ENCODE peak calls at places on chromosomes 4 and X, in ten cellular contexts. Z is GM12891, W is K562, G is suprapubic skin, A is HepG2, P is endothelial cell of umbilical vein, D is GM12892, Y is GM12878, M is stomach, B is transverse colon. K is an unnamed sample.

GRCh38 chr4:153169811-153170210 is 34.4 kb upstream of the TRIM2 start:
- DNase-seq in Z (no peak), M (no peak), W (no peak), A (no peak), P (no peak), G (no peak), B (no peak), D (no peak), Y (no peak), K (no peak)

GRCh38 chrX:2892816-2893215 is 36.3 kb downstream of the ARSD start:
- DNase-seq in M (no peak), W (no peak), A (no peak), Z (no peak), D (no peak), B (no peak), P (no peak), G (no peak), Y (no peak), K (no peak)

GRCh38 chr4:121360496-121360895 is 20.3 kb downstream of the QRFPR start:
- DNase-seq in A (no peak), B (no peak), Z (no peak), W (no peak), G (no peak), D (no peak), P (no peak), M (no peak), Y (no peak), K (no peak)

GRCh38 chr4:137309424-137309823 is 222.9 kb downstream of the PCDH18 start:
- DNase-seq in B (no peak), W (no peak), A (no peak), P (no peak), G (no peak), M (no peak), Y (no peak), Z (no peak), D (no peak), K (no peak)

GRCh38 chrX:41733939-41734338 is 10.0 kb downstream of the GPR82 start:
- DNase-seq in D (peak), G (no peak), B (no peak), W (no peak), M (no peak), Z (peak), Y (peak), P (no peak), A (no peak), K (no peak)

GRCh38 chrX:54799046-54799445 is 991 bp upstream of the ITIH6 start:
- DNase-seq in W (no peak), Y (no peak), B (no peak), M (no peak), Z (no peak), A (no peak), D (no peak), G (no peak), P (no peak), K (peak)

GRCh38 chr4:7224001-7224400 is 31.7 kb downstream of the SORCS2 start:
- DNase-seq in B (no peak), Y (no peak), G (no peak), Z (no peak), W (no peak), P (no peak), D (no peak), A (no peak), M (no peak), K (no peak)

GRCh38 chr4:41913509-41913908 is 21.7 kb upstream of the TMEM33 start:
- DNase-seq in D (no peak), B (no peak), P (no peak), A (no peak), Y (no peak), W (no peak), M (no peak), G (no peak), Z (no peak), K (no peak)

GRCh38 chr4:35250771-35251170 is 993.5 kb downstream of the ARAP2 start:
- DNase-seq in W (no peak), Z (no peak), G (no peak), Y (no peak), M (no peak), D (no peak), B (no peak), A (no peak), P (no peak), K (no peak)

GRCh38 chr4:162952232-162952631 is 214.5 kb downstream of the NAF1 start:
- DNase-seq in W (no peak), P (no peak), Z (no peak), M (no peak), A (no peak), G (no peak), B (no peak), D (no peak), Y (no peak), K (no peak)

GRCh38 chrX:100687546-100687945 is 43.5 kb downstream of the SRPX2 start:
- DNase-seq in A (no peak), M (no peak), W (no peak), P (no peak), B (no peak), G (no peak), Y (no peak), Z (no peak), D (peak), K (no peak)

GRCh38 chrX:67543818-67544217 is at the start of gene AR:
- DNase-seq in A (no peak), P (peak), B (peak), Y (no peak), W (no peak), D (no peak), G (peak), M (peak), Z (no peak), K (no peak)

GRCh38 chrX:107700317-107700774 is 72.0 kb downstream of the PRPS1 start:
- DNase-seq in P (no peak), M (no peak), G (peak), Z (no peak), A (no peak), D (no peak), W (no peak), B (no peak), Y (no peak), K (no peak)

GRCh38 chrX:19744231-19744630 is 143.2 kb downstream of the SH3KBP1 start:
- DNase-seq in B (no peak), G (no peak), D (no peak), M (no peak), Y (no peak), W (no peak), Z (no peak), A (peak), P (no peak), K (no peak)

GRCh38 chr4:123418486-123418931 is 21.9 kb downstream of the SPRY1 start:
- DNase-seq in A (peak), Z (no peak), M (peak), W (no peak), P (peak), G (no peak), Y (no peak), D (no peak), B (no peak), K (no peak)

GRCh38 chr4:3313139-3313538 is 20.3 kb downstream of the RGS12 start:
- DNase-seq in P (no peak), Z (no peak), A (no peak), D (no peak), B (no peak), M (no peak), G (peak), W (no peak), Y (no peak), K (no peak)

GRCh38 chrX:134695999-134696398 is 37.7 kb upstream of the PLAC1 start:
- DNase-seq in B (no peak), Y (no peak), P (peak), M (no peak), A (no peak), W (no peak), G (no peak), Z (no peak), D (no peak), K (no peak)

GRCh38 chr4:5883916-5884315 is 9.0 kb downstream of the CRMP1 start:
- DNase-seq in Z (no peak), B (no peak), Y (no peak), M (no peak), W (no peak), D (no peak), G (no peak), P (no peak), A (no peak), K (no peak)

GRCh38 chr4:5568931-5569330 is 139.4 kb downstream of the EVC2 start:
- DNase-seq in M (no peak), D (no peak), G (no peak), P (no peak), Z (no peak), A (no peak), B (no peak), Y (no peak), W (no peak), K (peak)

GRCh38 chrX:153474718-153475117 is 4.3 kb upstream of the HAUS7 start:
- DNase-seq in P (peak), Z (no peak), G (no peak), B (peak), M (peak), W (peak), A (no peak), Y (no peak), D (no peak), K (no peak)

GRCh38 chr4:32488690-32489089 is 1768.5 kb downstream of the PCDH7 start:
- DNase-seq in Z (no peak), A (no peak), D (no peak), Y (no peak), P (no peak), G (no peak), B (no peak), W (no peak), M (no peak), K (no peak)

GRCh38 chr4:150094676-150095075 is 16.4 kb downstream of the DCLK2 start:
- DNase-seq in Y (no peak), M (no peak), W (no peak), A (no peak), D (no peak), B (no peak), Z (no peak), G (no peak), P (no peak), K (no peak)

GRCh38 chr4:158186815-158187214 is 14.0 kb upstream of the GASK1B start:
- DNase-seq in W (no peak), Y (no peak), A (no peak), D (no peak), M (no peak), Z (no peak), B (no peak), G (no peak), P (no peak), K (no peak)

GRCh38 chrX:49214996-49215526 is 15.1 kb upstream of the SYP start:
- DNase-seq in G (no peak), Z (no peak), M (no peak), Y (no peak), P (no peak), B (no peak), D (no peak), A (no peak), W (no peak), K (no peak)

GRCh38 chrX:2423899-2424298 is 76.9 kb downstream of the DHRSX start:
- DNase-seq in D (no peak), P (no peak), Z (no peak), M (no peak), A (no peak), G (no peak), B (no peak), Y (no peak), W (no peak), K (no peak)

GRCh38 chr4:139808381-139809206 is 143.0 kb downstream of the MGST2 start:
- DNase-seq in Y (no peak), M (no peak), P (peak), A (peak), G (no peak), Z (no peak), D (no peak), B (no peak), W (no peak), K (no peak)

GRCh38 chr4:183097251-183098079 is 1.6 kb upstream of the WWC2 start:
- DNase-seq in D (no peak), A (no peak), M (no peak), W (no peak), P (no peak), B (peak), Y (no peak), Z (no peak), G (peak), K (no peak)

GRCh38 chr4:52600275-52600674 is 58.8 kb downstream of the USP46 start:
- DNase-seq in P (no peak), W (no peak), B (no peak), D (no peak), M (peak), Y (no peak), A (no peak), Z (no peak), G (no peak), K (no peak)

GRCh38 chr4:127870688-127871087 is 10.0 kb upstream of the PLK4 start:
- DNase-seq in W (peak), P (peak), A (no peak), B (no peak), M (no peak), Z (no peak), Y (no peak), G (no peak), D (no peak), K (no peak)

GRCh38 chrX:120350458-120351138 is 11.3 kb upstream of the ATP1B4 start:
- DNase-seq in M (no peak), P (no peak), B (no peak), G (no peak), W (no peak), D (no peak), A (no peak), Y (no peak), Z (no peak), K (no peak)

GRCh38 chr4:38804654-38805295 is at the start of gene TLR1:
- DNase-seq in B (no peak), Z (no peak), P (peak), A (peak), G (no peak), W (peak), D (no peak), Y (peak), M (no peak), K (no peak)

GRCh38 chrX:41561045-41561444 is 113.9 kb downstream of the NYX start:
- DNase-seq in B (no peak), W (peak), A (no peak), M (no peak), P (peak), Y (peak), G (no peak), Z (peak), D (peak), K (no peak)

GRCh38 chr4:156963419-156963818 is 8.2 kb downstream of the PDGFC start:
- DNase-seq in A (no peak), P (no peak), M (no peak), B (no peak), Z (no peak), D (no peak), G (no peak), Y (no peak), W (no peak), K (no peak)

GRCh38 chrX:113001836-113002235 is 161.2 kb upstream of the AMOT start:
- DNase-seq in D (no peak), Y (no peak), G (no peak), W (no peak), B (no peak), M (no peak), P (no peak), Z (no peak), A (no peak), K (no peak)

GRCh38 chr4:94126669-94127068 is 81.0 kb upstream of the SMARCAD1 start:
- DNase-seq in Y (no peak), M (no peak), W (no peak), Z (no peak), A (peak), P (no peak), D (no peak), G (no peak), B (no peak), K (no peak)

DNA sequence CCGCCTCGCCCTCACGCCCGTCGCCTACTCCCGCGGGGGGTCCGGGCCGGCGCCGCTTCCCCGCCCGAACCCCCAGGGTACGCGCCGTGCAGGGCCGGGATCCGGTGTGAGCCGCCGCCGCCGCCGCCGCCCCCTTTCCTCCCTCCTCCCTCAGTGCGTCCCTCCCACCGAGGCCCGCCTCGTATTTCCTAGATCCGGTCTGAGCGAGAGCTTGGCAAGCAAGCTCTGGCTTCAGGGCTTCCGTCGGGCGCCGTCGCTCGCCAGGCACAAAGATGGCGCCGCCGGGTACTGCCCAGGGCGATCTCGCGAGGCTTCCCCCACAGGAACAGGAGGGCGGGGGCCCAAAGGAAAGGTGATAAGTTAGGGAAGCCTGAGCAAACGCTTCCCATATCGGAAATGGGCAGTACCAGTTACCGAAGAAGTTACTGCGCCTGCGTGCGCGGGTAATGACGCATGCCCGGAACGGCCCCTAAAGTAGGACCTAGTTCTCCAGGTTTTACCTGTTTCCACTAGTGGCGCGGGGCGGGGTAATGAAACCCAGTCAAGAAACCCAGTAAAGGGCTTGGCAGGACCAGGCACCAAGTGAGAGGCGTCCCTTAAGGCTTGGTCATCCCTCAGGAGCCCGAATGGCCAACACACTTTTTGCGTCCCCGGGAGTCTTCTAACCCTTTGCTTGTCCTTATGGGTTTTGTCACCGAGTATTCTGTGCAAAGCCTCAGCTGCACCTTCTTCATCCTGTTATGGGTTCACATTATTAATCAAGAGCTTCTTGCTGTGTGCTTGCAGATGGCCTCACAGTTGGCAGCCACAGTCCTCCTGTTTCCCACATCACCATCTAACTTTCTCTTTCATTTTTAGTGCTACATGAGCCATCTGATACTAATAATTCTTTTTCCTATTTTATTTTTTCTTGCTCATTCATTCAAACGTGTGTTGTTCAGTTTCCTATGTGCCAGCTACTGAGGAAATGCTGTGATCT is at the start of gene TAB3:
- DNase-seq in A (peak), W (peak), Y (peak), P (peak), B (peak), Z (peak), G (peak), M (peak), D (peak), K (peak)
- TF ChIP-seq POLR2A in A (peak), W (peak), Y (peak), P (peak), B (peak), Z (no peak), G (peak), M (no peak), D (no peak), K (no peak)

DNA sequence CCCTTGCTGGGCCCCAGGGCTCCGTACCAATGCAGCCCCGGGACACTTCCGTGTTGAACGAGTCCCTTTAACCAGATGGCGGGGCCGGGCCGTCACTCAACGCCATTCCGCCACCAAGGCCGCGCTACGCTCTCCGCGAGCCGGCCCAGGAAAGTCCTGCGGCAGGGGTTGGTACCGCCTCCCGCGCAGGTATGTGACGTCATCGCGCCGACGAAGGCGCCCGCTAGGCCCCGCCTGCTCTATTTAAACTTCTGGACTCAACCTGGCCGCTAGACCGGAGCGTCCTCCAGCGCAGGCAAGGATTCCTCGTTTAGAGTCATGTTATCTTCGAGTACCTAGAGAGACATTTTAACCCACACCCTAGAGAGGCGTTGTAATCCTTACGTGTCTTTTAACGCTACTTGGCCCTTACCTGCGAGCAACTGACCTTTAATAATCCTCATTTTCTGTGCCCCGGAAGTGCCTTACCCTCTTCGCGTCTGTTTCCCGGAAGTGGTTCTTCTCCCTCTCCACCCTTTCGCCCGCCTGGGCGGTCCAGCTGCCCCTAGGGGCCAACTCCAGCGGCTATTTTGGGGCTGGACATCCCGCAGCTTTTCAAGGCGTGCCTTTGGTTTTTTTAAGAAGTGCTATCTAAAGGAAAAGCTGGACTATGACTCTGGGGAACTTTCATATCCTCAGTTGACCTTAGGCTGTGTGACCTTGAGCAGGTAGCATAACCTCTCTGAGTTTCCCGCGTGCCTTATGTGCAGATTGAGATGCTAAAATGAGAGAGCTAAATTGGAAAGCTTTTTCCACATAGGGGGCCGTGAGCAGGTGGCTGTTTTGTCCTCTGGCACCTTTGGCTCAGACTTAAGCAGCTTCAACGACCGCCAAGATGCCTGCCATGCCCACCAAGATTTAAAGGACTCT is at the start of gene PNPLA4:
- DNase-seq in Z (peak), G (peak), M (peak), A (peak), B (peak), D (peak), P (peak), Y (peak), W (peak), K (no peak)
- TF ChIP-seq POLR2AphosphoS5 in Z (peak), G (no peak), M (peak), A (peak), B (peak), D (peak), P (no peak), Y (peak), W (peak), K (peak)

GRCh38 chr4:27791640-27792039 is 931.0 kb downstream of the STIM2 start:
- DNase-seq in W (no peak), Y (no peak), P (no peak), D (no peak), M (no peak), B (no peak), G (no peak), A (no peak), Z (no peak), K (no peak)
- TF ChIP-seq POLR2A in W (no peak), Y (no peak), P (no peak), D (no peak), M (no peak), B (no peak), G (no peak), A (no peak), Z (no peak), K (no peak)

DNA sequence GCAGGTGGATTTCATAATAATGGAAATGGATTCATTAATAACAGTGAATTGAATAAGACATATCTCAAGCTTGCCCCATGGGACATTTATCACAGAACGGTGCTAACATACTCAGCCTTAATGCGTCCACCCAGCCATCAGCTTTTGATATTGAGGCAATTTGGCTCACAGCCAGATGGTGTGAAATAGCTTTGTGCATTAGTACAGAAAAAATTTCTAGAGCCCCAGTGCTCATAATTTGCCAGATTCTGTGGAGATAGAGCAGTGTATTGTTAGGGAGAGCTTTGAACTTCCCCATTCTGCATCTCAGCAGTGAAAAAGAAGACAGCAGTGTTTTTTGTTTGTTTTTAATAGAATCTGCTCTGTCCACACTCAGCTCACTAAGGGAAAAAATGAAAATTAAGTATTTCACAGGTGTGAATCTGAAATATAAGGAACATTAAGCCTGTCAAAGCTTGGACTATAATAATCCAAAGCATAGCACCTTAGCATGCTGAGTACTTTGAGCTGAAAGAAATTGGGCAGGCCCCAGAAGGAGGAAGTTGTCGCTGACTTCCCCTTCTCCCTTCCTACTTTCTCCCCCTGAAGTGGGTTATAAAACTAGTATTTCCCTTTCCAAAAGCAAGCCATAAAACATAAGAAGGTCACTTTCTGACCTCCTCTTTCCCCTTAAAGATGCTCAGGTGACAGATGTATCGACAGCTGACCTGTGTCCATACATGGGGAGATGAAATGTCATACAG is 295.8 kb downstream of the MAGEB5 start:
- DNase-seq in G (no peak), M (no peak), P (no peak), D (no peak), A (no peak), W (no peak), B (no peak), Y (no peak), Z (no peak), K (no peak)
- TF ChIP-seq POLR2AphosphoS5 in G (no peak), M (no peak), P (no peak), D (no peak), A (no peak), W (no peak), B (no peak), Y (no peak), Z (no peak), K (no peak)

GRCh38 chr4:68951078-68951805 is at the start of gene UGT2A3:
- DNase-seq in B (peak), Z (no peak), P (no peak), G (no peak), M (no peak), D (no peak), A (peak), W (no peak), Y (peak), K (no peak)
- TF ChIP-seq POLR2A in B (peak), Z (no peak), P (no peak), G (no peak), M (no peak), D (no peak), A (peak), W (no peak), Y (no peak), K (no peak)